ENCODE peak calls at places on chromosomes 1 and 21, in six cellular contexts. M is OCI-LY7, L is HS-27A, H is ELR, E is NCI-H748 treated with DMSO at 0.1 percent for 48 hours, Z is RPMI8226. W is an unnamed sample.

GRCh38 chr1:115539061-115539460 is 102.7 kb upstream of the VANGL1 start:
- DNase-seq in M (no peak), L (no peak), H (no peak), E (no peak), Z (no peak), W (no peak)

GRCh38 chr1:212683357-212683722 is 16.3 kb downstream of the BATF3 start:
- DNase-seq in M (peak), L (no peak), H (no peak), E (no peak), Z (no peak), W (peak)

GRCh38 chr1:12078938-12079861 is 16.1 kb downstream of the TNFRSF8 start:
- DNase-seq in M (peak), L (no peak), H (peak), E (no peak), Z (peak), W (no peak)

GRCh38 chr1:7404046-7404742 is 366.9 kb upstream of the VAMP3 start:
- DNase-seq in M (no peak), L (no peak), H (no peak), E (no peak), Z (no peak), W (no peak)

GRCh38 chr1:71510725-71511124 is 429.9 kb upstream of the ZRANB2 start:
- DNase-seq in M (no peak), L (no peak), H (no peak), E (no peak), Z (no peak), W (no peak)

GRCh38 chr1:107477233-107477632 is 336.4 kb downstream of the NTNG1 start:
- DNase-seq in M (peak), L (no peak), H (no peak), E (no peak), Z (no peak), W (no peak)

GRCh38 chr1:89065077-89065868 is at the start of gene GBP1:
- DNase-seq in M (no peak), L (no peak), H (peak), E (no peak), Z (peak), W (no peak)

GRCh38 chr21:17250651-17251294 is 262.1 kb upstream of the CXADR start:
- DNase-seq in M (no peak), L (peak), H (no peak), E (peak), Z (no peak), W (no peak)

GRCh38 chr21:43957128-43957571 is 55.0 kb upstream of the TRAPPC10 start:
- DNase-seq in M (no peak), L (no peak), H (no peak), E (no peak), Z (no peak), W (no peak)

GRCh38 chr1:23100074-23100748 is 68.4 kb downstream of the LUZP1 start:
- DNase-seq in M (no peak), L (peak), H (peak), E (no peak), Z (no peak), W (no peak)

GRCh38 chr1:90211101-90211500 is 216.2 kb downstream of the ZNF326 start:
- DNase-seq in M (no peak), L (no peak), H (no peak), E (no peak), Z (no peak), W (no peak)

GRCh38 chr1:66801176-66801575 is at the start of gene INSL5:
- DNase-seq in M (no peak), L (no peak), H (no peak), E (no peak), Z (no peak), W (no peak)

GRCh38 chr1:206575894-206576737 is 36.1 kb downstream of the EIF2D start:
- DNase-seq in M (no peak), L (no peak), H (no peak), E (no peak), Z (no peak), W (no peak)

GRCh38 chr1:33302325-33302724 is 18.6 kb downstream of the A3GALT2 start:
- DNase-seq in M (peak), L (no peak), H (no peak), E (no peak), Z (no peak), W (no peak)

GRCh38 chr1:108830119-108831008 is 26.5 kb downstream of the AKNAD1 start:
- DNase-seq in M (no peak), L (peak), H (peak), E (no peak), Z (no peak), W (no peak)

GRCh38 chr1:223765036-223765718 is 52.8 kb downstream of the CAPN2 start:
- DNase-seq in M (no peak), L (no peak), H (peak), E (peak), Z (no peak), W (no peak)

GRCh38 chr21:35940074-35940927 is 120.0 kb downstream of the SETD4 start:
- DNase-seq in M (peak), L (no peak), H (peak), E (peak), Z (peak), W (no peak)

GRCh38 chr1:89605692-89606091 is 27.2 kb upstream of the LRRC8C start:
- DNase-seq in M (no peak), L (peak), H (peak), E (no peak), Z (no peak), W (no peak)

GRCh38 chr1:108009603-108010195 is 44.7 kb upstream of the VAV3 start:
- DNase-seq in M (no peak), L (no peak), H (peak), E (no peak), Z (no peak), W (no peak)

GRCh38 chr1:244049969-244050834 is 881 bp upstream of the ZBTB18 start:
- DNase-seq in M (peak), L (no peak), H (no peak), E (no peak), Z (peak), W (no peak)

GRCh38 chr21:34078915-34079314 is 5.5 kb downstream of the MRPS6 start:
- DNase-seq in M (no peak), L (no peak), H (no peak), E (no peak), Z (no peak), W (no peak)

GRCh38 chr1:147171399-147172167 is 687 bp downstream of the PRKAB2 start:
- DNase-seq in M (peak), L (no peak), H (peak), E (no peak), Z (peak), W (no peak)

GRCh38 chr1:77652970-77653516 is 29.4 kb downstream of the ZZZ3 start:
- DNase-seq in M (no peak), L (no peak), H (no peak), E (no peak), Z (no peak), W (no peak)

GRCh38 chr1:36306210-36306901 is at the start of gene SH3D21:
- DNase-seq in M (peak), L (no peak), H (peak), E (no peak), Z (peak), W (no peak)

GRCh38 chr1:230175839-230176238 is 108.8 kb downstream of the GALNT2 start:
- DNase-seq in M (no peak), L (no peak), H (no peak), E (no peak), Z (no peak), W (no peak)

GRCh38 chr21:16588433-16588860 is 858.7 kb downstream of the USP25 start:
- DNase-seq in M (no peak), L (peak), H (peak), E (peak), Z (no peak), W (no peak)